ENCODE peak calls at places on chromosomes 5 and 9, in five cellular contexts. H is activated CD4-positive, CD25-positive, alpha-beta regulatory T cell; X is heart right ventricle; B is WTC11; O is mesenchymal stem cell. V is an unnamed sample.
A peak's percentile ranks its signal among the peaks of the same experiment; 100 is the strongest.

GRCh38 chr5:82356808-82357671 is 78.9 kb upstream of the RPS23 start:
- DNase-seq in H (peak; percentile 39), X (peak; percentile 63), B (no peak), O (peak; percentile 54), V (peak; percentile 89)

GRCh38 chr9:76667521-76667957 is 96.7 kb upstream of the PCA3 start:
- DNase-seq in H (no peak), X (no peak), B (no peak), O (peak; percentile 29), V (peak; percentile 41)

GRCh38 chr9:123865226-123865625 is 64.7 kb downstream of the DENND1A start:
- DNase-seq in H (no peak), X (no peak), B (no peak), O (no peak), V (no peak)

GRCh38 chr9:115142502-115143265 is 24.7 kb upstream of the TNC start:
- DNase-seq in H (no peak), X (no peak), B (no peak), O (peak; percentile 36), V (no peak)

GRCh38 chr5:123718238-123718637 is 206.3 kb downstream of the CSNK1G3 start:
- DNase-seq in H (no peak), X (no peak), B (no peak), O (no peak), V (peak; percentile 87)

GRCh38 chr5:4387295-4387694 is 752.8 kb upstream of the ADAMTS16 start:
- DNase-seq in H (no peak), X (no peak), B (no peak), O (no peak), V (no peak)

GRCh38 chr5:135456238-135457099 is 4.3 kb upstream of the TIFAB start:
- DNase-seq in H (no peak), X (no peak), B (peak; percentile 1), O (peak; percentile 59), V (no peak)

GRCh38 chr9:98983295-98984268 is 39.9 kb downstream of the COL15A1 start:
- DNase-seq in H (no peak), X (no peak), B (no peak), O (peak; percentile 97), V (no peak)

GRCh38 chr9:93896093-93896492 is 59.1 kb downstream of the BARX1 start:
- DNase-seq in H (no peak), X (no peak), B (no peak), O (no peak), V (no peak)

GRCh38 chr5:83628360-83628759 is 92.3 kb downstream of the HAPLN1 start:
- DNase-seq in H (no peak), X (no peak), B (no peak), O (no peak), V (no peak)

GRCh38 chr9:123149067-123149466 is 115.6 kb downstream of the GPR21 start:
- DNase-seq in H (no peak), X (no peak), B (no peak), O (no peak), V (no peak)

GRCh38 chr5:150515446-150515845 is 7.5 kb downstream of the NDST1 start:
- DNase-seq in H (no peak), X (no peak), B (no peak), O (peak; percentile 78), V (peak; percentile 34)

GRCh38 chr5:79346420-79346824 is 110.5 kb downstream of the JMY start:
- DNase-seq in H (no peak), X (no peak), B (no peak), O (peak; percentile 60), V (no peak)

GRCh38 chr9:127788337-127789011 is 2.6 kb downstream of the CDK9 start:
- DNase-seq in H (no peak), X (no peak), B (no peak), O (no peak), V (no peak)

GRCh38 chr5:133868946-133869674 is 99.3 kb downstream of the C5orf15 start:
- DNase-seq in H (peak; percentile 21), X (peak; percentile 74), B (peak; percentile 74), O (peak; percentile 61), V (peak; percentile 88)

GRCh38 chr5:172806897-172807672 is 27.0 kb upstream of the ERGIC1 start:
- DNase-seq in H (peak; percentile 65), X (peak; percentile 88), B (peak; percentile 73), O (peak; percentile 90), V (peak; percentile 96)

GRCh38 chr5:139382371-139382770 is 726 bp downstream of the SLC23A1 start:
- DNase-seq in H (no peak), X (no peak), B (no peak), O (no peak), V (no peak)

GRCh38 chr5:152623951-152624350 is 218.9 kb upstream of the NMUR2 start:
- DNase-seq in H (no peak), X (no peak), B (no peak), O (no peak), V (no peak)

GRCh38 chr5:40798012-40798855 is at the start of gene PRKAA1:
- DNase-seq in H (peak; percentile 87), X (peak; percentile 92), B (peak; percentile 91), O (peak; percentile 88), V (peak; percentile 93)

GRCh38 chr9:107566596-107566995 is 77.0 kb upstream of the KLF4 start:
- DNase-seq in H (no peak), X (no peak), B (no peak), O (no peak), V (no peak)

GRCh38 chr5:101943784-101944183 is 352.3 kb downstream of the SLCO4C1 start:
- DNase-seq in H (no peak), X (no peak), B (no peak), O (peak; percentile 33), V (peak; percentile 19)

GRCh38 chr9:35322075-35322885 is 160.5 kb downstream of the UNC13B start:
- DNase-seq in H (no peak), X (no peak), B (no peak), O (no peak), V (no peak)

GRCh38 chr9:97864396-97864795 is 11.4 kb downstream of the FOXE1 start:
- DNase-seq in H (no peak), X (no peak), B (no peak), O (no peak), V (no peak)

GRCh38 chr9:33228606-33229005 is 11.4 kb upstream of the SPINK4 start:
- DNase-seq in H (no peak), X (no peak), B (no peak), O (no peak), V (no peak)

V was measured in dermis blood vessel endothelial cell.